ENCODE peak calls at places on chromosome 19, in six cellular contexts. F, Y, P, B, E and R are unnamed samples.

GRCh38 chr19:1027953-1028902 is 1.8 kb downstream of the CNN2 start:
- DNase-seq in E (peak), F (peak), Y (no peak), P (no peak), B (peak), R (peak)

GRCh38 chr19:3350014-3350663 is 16.2 kb upstream of the NFIC start:
- DNase-seq in P (no peak), Y (no peak), E (no peak), F (no peak), B (no peak), R (peak)

GRCh38 chr19:4152241-4152998 is 1.0 kb upstream of the CREB3L3 start:
- DNase-seq in E (no peak), B (no peak), F (no peak), Y (no peak), P (no peak), R (no peak)

GRCh38 chr19:2820112-2820702 is 539 bp downstream of the ZNF554 start:
- DNase-seq in B (peak), P (no peak), E (no peak), Y (no peak), F (no peak), R (peak)

GRCh38 chr19:48395170-48395455 is 1.6 kb downstream of the GRIN2D start:
- DNase-seq in P (no peak), F (no peak), Y (no peak), E (no peak), B (no peak), R (no peak)

GRCh38 chr19:6023085-6023682 is 45.2 kb upstream of the RANBP3 start:
- DNase-seq in P (no peak), F (peak), Y (no peak), E (no peak), B (peak), R (no peak)

GRCh38 chr19:17576758-17577532 is 21.5 kb downstream of the COLGALT1 start:
- DNase-seq in E (no peak), P (no peak), Y (no peak), F (no peak), B (peak), R (peak)

GRCh38 chr19:31553112-31553843 is 204.0 kb upstream of the TSHZ3 start:
- DNase-seq in B (no peak), P (no peak), F (no peak), Y (no peak), E (no peak), R (no peak)

GRCh38 chr19:19179548-19180441 is 9.7 kb upstream of the MEF2B start:
- DNase-seq in B (no peak), F (no peak), E (no peak), Y (no peak), P (no peak), R (no peak)

GRCh38 chr19:19619121-19619848 is 798 bp upstream of the PBX4 start:
- DNase-seq in P (no peak), F (no peak), E (no peak), Y (no peak), B (no peak), R (no peak)

GRCh38 chr19:16368385-16369305 is 44.0 kb downstream of the KLF2 start:
- DNase-seq in P (no peak), Y (no peak), F (no peak), B (no peak), E (peak), R (no peak)

GRCh38 chr19:56348289-56348877 is 33.7 kb upstream of the ZSCAN5A start:
- DNase-seq in E (no peak), F (no peak), Y (no peak), B (no peak), P (no peak), R (no peak)

GRCh38 chr19:15643387-15643786 is 2.7 kb downstream of the CYP4F3 start:
- DNase-seq in Y (no peak), P (no peak), E (no peak), F (no peak), B (no peak), R (no peak)

GRCh38 chr19:9966448-9966847 is 30.1 kb upstream of the OLFM2 start:
- DNase-seq in P (no peak), B (no peak), E (no peak), Y (no peak), F (no peak), R (no peak)

GRCh38 chr19:40797963-40798222 is 1.1 kb upstream of the EGLN2 start:
- DNase-seq in E (no peak), P (no peak), B (no peak), F (no peak), Y (no peak), R (no peak)